ENCODE peak calls at places on chromosomes 6 and 20, in five cellular contexts. F is A172; N is stimulated activated CD4-positive, alpha-beta T cell treated with anti-CD3 and anti-CD28 coated beads, Interleukin-4, amount 100 ng/mL, for 4 hours; Y is cardiac muscle cell; G is spleen. Z is an unnamed sample.

GRCh38 chr20:36128463-36129176 is 25.9 kb upstream of the EPB41L1 start:
- DNase-seq in Y (no peak), F (peak), N (no peak), G (no peak), Z (no peak)

GRCh38 chr20:49753133-49753532 is 39.5 kb upstream of the B4GALT5 start:
- DNase-seq in G (no peak), Y (no peak), F (no peak), N (no peak), Z (no peak)

GRCh38 chr6:109514946-109515345 is 31.9 kb upstream of the ZBTB24 start:
- DNase-seq in Y (no peak), N (no peak), F (peak), G (no peak), Z (no peak)

GRCh38 chr6:64034840-64035656 is 399.4 kb downstream of the PHF3 start:
- DNase-seq in Y (no peak), G (no peak), F (peak), N (no peak), Z (no peak)

GRCh38 chr6:74073429-74073828 is 377.4 kb downstream of the CD109 start:
- DNase-seq in G (no peak), Y (no peak), F (peak), N (no peak), Z (no peak)

GRCh38 chr6:41901882-41902519 is 6.8 kb upstream of the USP49 start:
- DNase-seq in Y (no peak), F (no peak), G (no peak), N (peak), Z (no peak)

GRCh38 chr6:112773217-112773616 is 426.1 kb downstream of the RFPL4B start:
- DNase-seq in F (no peak), G (no peak), Y (no peak), N (no peak), Z (no peak)

GRCh38 chr20:45011108-45011526 is 44.8 kb downstream of the STK4 start:
- DNase-seq in Y (peak), F (peak), G (no peak), N (peak), Z (no peak)

GRCh38 chr20:25294459-25295385 is 46.8 kb downstream of the PYGB start:
- DNase-seq in G (peak), F (peak), N (peak), Y (peak), Z (no peak)

GRCh38 chr6:121633309-121633708 is 197.9 kb downstream of the GJA1 start:
- DNase-seq in G (no peak), N (no peak), F (no peak), Y (no peak), Z (no peak)

GRCh38 chr20:46260480-46260879 is 47.8 kb downstream of the CDH22 start:
- DNase-seq in Y (no peak), N (no peak), G (no peak), F (no peak), Z (peak)

GRCh38 chr6:113375950-113376846 is 480.9 kb upstream of the MARCKS start:
- DNase-seq in G (no peak), N (no peak), F (peak), Y (no peak), Z (no peak)

GRCh38 chr20:51359401-51359800 is 183.1 kb downstream of the NFATC2 start:
- DNase-seq in F (no peak), N (no peak), G (no peak), Y (no peak), Z (no peak)

GRCh38 chr20:1005452-1006027 is 3.4 kb upstream of the RSPO4 start:
- DNase-seq in G (no peak), N (no peak), Y (peak), F (peak), Z (no peak)

GRCh38 chr6:74899416-74899815 is 306.4 kb downstream of the COL12A1 start:
- DNase-seq in F (peak), N (no peak), G (no peak), Y (no peak), Z (no peak)

GRCh38 chr20:63895886-63896135 is 885 bp downstream of the DNAJC5 start:
- DNase-seq in G (no peak), F (no peak), N (no peak), Y (no peak), Z (no peak)

GRCh38 chr6:13703496-13703895 is 8.1 kb downstream of the RANBP9 start:
- DNase-seq in G (no peak), N (no peak), F (no peak), Y (no peak), Z (no peak)

GRCh38 chr6:103800131-103800670 is 1059.5 kb downstream of the HACE1 start:
- DNase-seq in G (no peak), F (no peak), N (no peak), Y (no peak), Z (no peak)

GRCh38 chr6:10175330-10175729 is 239.5 kb downstream of the TFAP2A start:
- DNase-seq in Y (no peak), N (no peak), F (no peak), G (no peak), Z (no peak)

GRCh38 chr6:166167258-166167731 is 356 bp downstream of the TBXT start:
- DNase-seq in Y (no peak), N (no peak), G (no peak), F (no peak), Z (no peak)

GRCh38 chr6:113004691-113005270 is 657.7 kb downstream of the RFPL4B start:
- DNase-seq in G (no peak), F (no peak), Y (no peak), N (no peak), Z (no peak)

GRCh38 chr6:167140589-167141474 is 16.9 kb downstream of the GPR31 start:
- DNase-seq in F (no peak), Y (no peak), N (no peak), G (no peak), Z (no peak)

Z was measured in RWPE2.